ENCODE peak calls at places on chromosomes 1 and 21, in six cellular contexts. One of them, this sample, is unnamed. For H3K4me1, the result is how much of the 10 kb centered on the place peaks cover.

GRCh38 chr1:224866940-224867339 is 62.5 kb upstream of the DNAH14 start:
- DNase-seq in lung: no peak
- DNase-seq in heart right ventricle: no peak
- DNase-seq in MM.1S: no peak
- DNase-seq in GM23338: no peak
- DNase-seq in PC-9: no peak
- DNase-seq in this sample: no peak

GRCh38 chr1:193697105-193697762 is 510.8 kb upstream of the B3GALT2 start:
- DNase-seq in lung: no peak
- DNase-seq in heart right ventricle: no peak
- DNase-seq in MM.1S: no peak
- DNase-seq in GM23338: no peak
- DNase-seq in PC-9: no peak
- DNase-seq in this sample: no peak

GRCh38 chr1:33407750-33408436 is 23.0 kb downstream of the PHC2 start:
- DNase-seq in lung: no peak
- DNase-seq in heart right ventricle: no peak
- DNase-seq in MM.1S: no peak
- DNase-seq in GM23338: no peak
- DNase-seq in PC-9: no peak
- DNase-seq in this sample: no peak

GRCh38 chr1:61741682-61742619 is at the start of gene PATJ:
- DNase-seq in lung: peak
- DNase-seq in heart right ventricle: peak
- DNase-seq in MM.1S: peak
- DNase-seq in GM23338: peak
- DNase-seq in PC-9: peak
- DNase-seq in this sample: no peak

GRCh38 chr1:201750934-201751333 is 78.0 kb upstream of the IPO9 start:
- DNase-seq in lung: no peak
- DNase-seq in heart right ventricle: no peak
- DNase-seq in MM.1S: no peak
- DNase-seq in GM23338: no peak
- DNase-seq in PC-9: no peak
- DNase-seq in this sample: no peak

GRCh38 chr1:224211262-224211962 is 28.4 kb downstream of the DEGS1 start:
- DNase-seq in lung: no peak
- DNase-seq in heart right ventricle: no peak
- DNase-seq in MM.1S: no peak
- DNase-seq in GM23338: no peak
- DNase-seq in PC-9: peak
- DNase-seq in this sample: no peak

GRCh38 chr1:62355095-62355494 is 35.9 kb upstream of the KANK4 start:
- DNase-seq in lung: no peak
- DNase-seq in heart right ventricle: no peak
- DNase-seq in MM.1S: no peak
- DNase-seq in GM23338: no peak
- DNase-seq in PC-9: no peak
- DNase-seq in this sample: no peak

GRCh38 chr1:22457356-22457755 is 5.7 kb downstream of the ZBTB40 start:
- DNase-seq in lung: no peak
- DNase-seq in heart right ventricle: no peak
- DNase-seq in MM.1S: no peak
- DNase-seq in GM23338: no peak
- DNase-seq in PC-9: no peak
- DNase-seq in this sample: no peak

GRCh38 chr1:10761503-10762152 is 34.8 kb downstream of the CASZ1 start:
- DNase-seq in lung: peak
- DNase-seq in heart right ventricle: no peak
- DNase-seq in MM.1S: no peak
- DNase-seq in GM23338: peak
- DNase-seq in PC-9: peak
- DNase-seq in this sample: no peak

GRCh38 chr1:60132985-60133673 is 59.6 kb upstream of the C1orf87 start:
- DNase-seq in lung: no peak
- DNase-seq in heart right ventricle: no peak
- DNase-seq in MM.1S: peak
- DNase-seq in GM23338: no peak
- DNase-seq in PC-9: no peak
- DNase-seq in this sample: peak

GRCh38 chr1:227886503-227886961 is 61.2 kb downstream of the WNT9A start:
- DNase-seq in lung: peak
- DNase-seq in heart right ventricle: no peak
- DNase-seq in MM.1S: no peak
- DNase-seq in GM23338: peak
- DNase-seq in PC-9: no peak
- DNase-seq in this sample: no peak
- H3K4me3 ChIP-seq in lung: no peak
- H3K4me3 ChIP-seq in heart right ventricle: peak
- H3K4me3 ChIP-seq in MM.1S: no peak
- H3K4me3 ChIP-seq in GM23338: peak
- H3K4me3 ChIP-seq in PC-9: no peak
- H3K4me3 ChIP-seq in this sample: no peak

DNA sequence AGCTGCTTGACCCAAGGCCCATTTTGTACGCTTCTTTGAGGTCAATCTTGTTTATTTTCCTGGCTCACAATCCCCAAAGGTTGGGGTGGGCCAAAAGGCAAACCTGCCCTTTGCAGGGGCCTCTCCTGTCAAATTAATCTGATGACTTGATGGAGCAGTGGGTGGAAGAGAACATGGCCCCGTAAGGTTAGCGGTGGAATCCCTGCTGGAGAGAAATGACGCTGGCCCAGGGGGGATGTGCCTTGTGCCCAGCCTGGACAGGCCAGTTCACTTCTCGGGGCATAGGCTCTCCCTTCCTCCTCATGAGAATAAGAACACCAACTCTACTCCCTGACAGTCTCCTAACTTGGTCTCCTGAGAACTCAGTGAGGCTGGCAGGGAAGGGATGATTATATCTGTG is 40.5 kb downstream of the C1orf198 start:
- DNase-seq in lung: no peak
- DNase-seq in heart right ventricle: no peak
- DNase-seq in MM.1S: no peak
- DNase-seq in GM23338: no peak
- DNase-seq in PC-9: no peak
- DNase-seq in this sample: no peak
- H3K4me1 ChIP-seq in lung: under half
- H3K4me1 ChIP-seq in heart right ventricle: half or more
- H3K4me1 ChIP-seq in MM.1S: under half
- H3K4me1 ChIP-seq in GM23338: under half
- H3K4me1 ChIP-seq in PC-9: under half
- H3K4me1 ChIP-seq in this sample: under half

DNA sequence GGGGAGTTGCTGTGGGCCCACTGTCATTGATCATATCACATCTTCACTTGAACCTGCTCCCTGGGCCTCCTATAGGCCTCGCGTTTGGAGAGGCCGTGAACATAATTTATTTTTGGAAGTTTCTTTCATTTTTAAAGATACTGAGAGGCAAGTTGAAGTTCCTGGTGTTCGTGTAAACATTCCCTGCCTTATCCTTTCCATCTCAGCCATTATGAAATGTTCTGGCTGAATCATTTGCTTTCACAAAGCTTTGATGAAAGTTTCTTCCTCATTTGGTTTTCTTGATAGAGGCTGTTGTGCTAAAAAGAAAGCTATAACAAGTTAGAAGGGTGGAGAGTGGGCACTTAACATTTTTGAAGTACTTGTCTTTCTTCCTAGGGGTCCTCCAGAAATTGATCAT is 15.5 kb downstream of the CAMTA1 start:
- DNase-seq in lung: no peak
- DNase-seq in heart right ventricle: no peak
- DNase-seq in MM.1S: no peak
- DNase-seq in GM23338: no peak
- DNase-seq in PC-9: peak
- DNase-seq in this sample: no peak
- H3K4me3 ChIP-seq in lung: no peak
- H3K4me3 ChIP-seq in heart right ventricle: no peak
- H3K4me3 ChIP-seq in MM.1S: no peak
- H3K4me3 ChIP-seq in GM23338: no peak
- H3K4me3 ChIP-seq in PC-9: peak
- H3K4me3 ChIP-seq in this sample: no peak

GRCh38 chr21:35559881-35560280 is 500.4 kb downstream of the SETD4 start:
- DNase-seq in lung: no peak
- DNase-seq in heart right ventricle: no peak
- DNase-seq in MM.1S: no peak
- DNase-seq in GM23338: no peak
- DNase-seq in PC-9: no peak
- DNase-seq in this sample: peak
- H3K4me1 ChIP-seq in lung: under half
- H3K4me1 ChIP-seq in heart right ventricle: under half
- H3K4me1 ChIP-seq in MM.1S: under half
- H3K4me1 ChIP-seq in GM23338: under half
- H3K4me1 ChIP-seq in PC-9: under half
- H3K4me1 ChIP-seq in this sample: half or more

This sample was measured in SJSA1.